ENCODE peak calls at places on chromosome 3, in ten cellular contexts. One of them, this sample, is unnamed.

GRCh38 chr3:50339485-50340196 is 995 bp downstream of the RASSF1 start:
- DNase-seq in CD8-positive, alpha-beta T cell: no peak
- DNase-seq in ovary: no peak
- DNase-seq in RWPE2: no peak
- DNase-seq in adrenal gland: no peak
- DNase-seq in body of pancreas: no peak
- DNase-seq in effector memory CD4-positive, alpha-beta T cell: no peak
- DNase-seq in OCI-LY7: no peak
- DNase-seq in astrocyte: no peak
- DNase-seq in CD8-positive, alpha-beta memory T cell: no peak
- DNase-seq in this sample: peak

GRCh38 chr3:183099026-183099837 is at the start of gene MCCC1:
- DNase-seq in body of pancreas: peak
- DNase-seq in adrenal gland: peak
- DNase-seq in RWPE2: peak
- DNase-seq in ovary: peak
- DNase-seq in OCI-LY7: peak
- DNase-seq in CD8-positive, alpha-beta memory T cell: peak
- DNase-seq in CD8-positive, alpha-beta T cell: peak
- DNase-seq in effector memory CD4-positive, alpha-beta T cell: peak
- DNase-seq in astrocyte: peak
- DNase-seq in this sample: peak

GRCh38 chr3:126340081-126340511 is 17.1 kb downstream of the KLF15 start:
- DNase-seq in OCI-LY7: no peak
- DNase-seq in ovary: peak
- DNase-seq in effector memory CD4-positive, alpha-beta T cell: no peak
- DNase-seq in body of pancreas: no peak
- DNase-seq in CD8-positive, alpha-beta memory T cell: no peak
- DNase-seq in CD8-positive, alpha-beta T cell: no peak
- DNase-seq in RWPE2: peak
- DNase-seq in astrocyte: no peak
- DNase-seq in adrenal gland: no peak
- DNase-seq in this sample: peak

GRCh38 chr3:173395412-173396181 is 1.9 kb upstream of the NLGN1 start:
- DNase-seq in adrenal gland: peak
- DNase-seq in CD8-positive, alpha-beta memory T cell: peak
- DNase-seq in effector memory CD4-positive, alpha-beta T cell: no peak
- DNase-seq in body of pancreas: peak
- DNase-seq in OCI-LY7: no peak
- DNase-seq in RWPE2: no peak
- DNase-seq in astrocyte: peak
- DNase-seq in ovary: peak
- DNase-seq in CD8-positive, alpha-beta T cell: peak
- DNase-seq in this sample: peak

GRCh38 chr3:102464261-102464660 is 29.4 kb downstream of the ZPLD1 start:
- DNase-seq in adrenal gland: no peak
- DNase-seq in CD8-positive, alpha-beta memory T cell: no peak
- DNase-seq in body of pancreas: no peak
- DNase-seq in effector memory CD4-positive, alpha-beta T cell: no peak
- DNase-seq in RWPE2: no peak
- DNase-seq in astrocyte: no peak
- DNase-seq in CD8-positive, alpha-beta T cell: no peak
- DNase-seq in OCI-LY7: no peak
- DNase-seq in ovary: no peak
- DNase-seq in this sample: no peak

GRCh38 chr3:167078070-167078622 is 302.0 kb downstream of the ZBBX start:
- DNase-seq in ovary: no peak
- DNase-seq in body of pancreas: no peak
- DNase-seq in CD8-positive, alpha-beta T cell: no peak
- DNase-seq in effector memory CD4-positive, alpha-beta T cell: no peak
- DNase-seq in adrenal gland: no peak
- DNase-seq in astrocyte: peak
- DNase-seq in RWPE2: no peak
- DNase-seq in OCI-LY7: no peak
- DNase-seq in CD8-positive, alpha-beta memory T cell: no peak
- DNase-seq in this sample: no peak

GRCh38 chr3:142065344-142065743 is 84.0 kb downstream of the TFDP2 start:
- DNase-seq in CD8-positive, alpha-beta memory T cell: no peak
- DNase-seq in body of pancreas: no peak
- DNase-seq in effector memory CD4-positive, alpha-beta T cell: no peak
- DNase-seq in adrenal gland: no peak
- DNase-seq in OCI-LY7: no peak
- DNase-seq in ovary: no peak
- DNase-seq in astrocyte: no peak
- DNase-seq in CD8-positive, alpha-beta T cell: no peak
- DNase-seq in RWPE2: no peak
- DNase-seq in this sample: no peak

GRCh38 chr3:57637391-57637790 is 40.2 kb upstream of the ARF4 start:
- DNase-seq in CD8-positive, alpha-beta T cell: no peak
- DNase-seq in effector memory CD4-positive, alpha-beta T cell: no peak
- DNase-seq in astrocyte: no peak
- DNase-seq in adrenal gland: no peak
- DNase-seq in body of pancreas: no peak
- DNase-seq in RWPE2: no peak
- DNase-seq in ovary: no peak
- DNase-seq in OCI-LY7: no peak
- DNase-seq in CD8-positive, alpha-beta memory T cell: no peak
- DNase-seq in this sample: no peak

GRCh38 chr3:191070201-191070600 is 128.8 kb upstream of the OSTN start:
- DNase-seq in CD8-positive, alpha-beta memory T cell: no peak
- DNase-seq in adrenal gland: no peak
- DNase-seq in astrocyte: peak
- DNase-seq in ovary: no peak
- DNase-seq in CD8-positive, alpha-beta T cell: no peak
- DNase-seq in OCI-LY7: no peak
- DNase-seq in effector memory CD4-positive, alpha-beta T cell: no peak
- DNase-seq in RWPE2: peak
- DNase-seq in body of pancreas: no peak
- DNase-seq in this sample: no peak

GRCh38 chr3:174247671-174248070 is 611.5 kb upstream of the NAALADL2 start:
- DNase-seq in CD8-positive, alpha-beta memory T cell: no peak
- DNase-seq in CD8-positive, alpha-beta T cell: no peak
- DNase-seq in OCI-LY7: no peak
- DNase-seq in astrocyte: no peak
- DNase-seq in body of pancreas: no peak
- DNase-seq in ovary: no peak
- DNase-seq in adrenal gland: no peak
- DNase-seq in effector memory CD4-positive, alpha-beta T cell: no peak
- DNase-seq in RWPE2: no peak
- DNase-seq in this sample: no peak

GRCh38 chr3:20622304-20622703 is 436.3 kb upstream of the SGO1 start:
- DNase-seq in body of pancreas: no peak
- DNase-seq in CD8-positive, alpha-beta T cell: no peak
- DNase-seq in astrocyte: peak
- DNase-seq in RWPE2: no peak
- DNase-seq in OCI-LY7: no peak
- DNase-seq in ovary: no peak
- DNase-seq in CD8-positive, alpha-beta memory T cell: no peak
- DNase-seq in effector memory CD4-positive, alpha-beta T cell: no peak
- DNase-seq in adrenal gland: no peak
- DNase-seq in this sample: no peak

GRCh38 chr3:79139395-79140060 is 628.3 kb downstream of the ROBO1 start:
- DNase-seq in CD8-positive, alpha-beta memory T cell: no peak
- DNase-seq in RWPE2: no peak
- DNase-seq in CD8-positive, alpha-beta T cell: no peak
- DNase-seq in effector memory CD4-positive, alpha-beta T cell: no peak
- DNase-seq in body of pancreas: no peak
- DNase-seq in OCI-LY7: no peak
- DNase-seq in adrenal gland: no peak
- DNase-seq in ovary: no peak
- DNase-seq in astrocyte: peak
- DNase-seq in this sample: no peak

GRCh38 chr3:113279686-113280085 is 68.3 kb downstream of the BOC start:
- DNase-seq in RWPE2: no peak
- DNase-seq in adrenal gland: no peak
- DNase-seq in ovary: peak
- DNase-seq in OCI-LY7: no peak
- DNase-seq in effector memory CD4-positive, alpha-beta T cell: no peak
- DNase-seq in CD8-positive, alpha-beta T cell: no peak
- DNase-seq in body of pancreas: no peak
- DNase-seq in astrocyte: no peak
- DNase-seq in CD8-positive, alpha-beta memory T cell: no peak
- DNase-seq in this sample: no peak

GRCh38 chr3:190155752-190156151 is 35.1 kb upstream of the P3H2 start:
- DNase-seq in ovary: no peak
- DNase-seq in effector memory CD4-positive, alpha-beta T cell: no peak
- DNase-seq in OCI-LY7: no peak
- DNase-seq in adrenal gland: no peak
- DNase-seq in RWPE2: peak
- DNase-seq in CD8-positive, alpha-beta T cell: no peak
- DNase-seq in body of pancreas: no peak
- DNase-seq in CD8-positive, alpha-beta memory T cell: no peak
- DNase-seq in astrocyte: peak
- DNase-seq in this sample: peak

GRCh38 chr3:51928438-51928837 is 13.3 kb downstream of the RRP9 start:
- DNase-seq in OCI-LY7: no peak
- DNase-seq in CD8-positive, alpha-beta memory T cell: no peak
- DNase-seq in ovary: no peak
- DNase-seq in RWPE2: no peak
- DNase-seq in CD8-positive, alpha-beta T cell: no peak
- DNase-seq in adrenal gland: no peak
- DNase-seq in effector memory CD4-positive, alpha-beta T cell: no peak
- DNase-seq in astrocyte: no peak
- DNase-seq in body of pancreas: no peak
- DNase-seq in this sample: no peak
- H3K27ac ChIP-seq in OCI-LY7: no peak
- H3K27ac ChIP-seq in CD8-positive, alpha-beta memory T cell: no peak
- H3K27ac ChIP-seq in ovary: no peak
- H3K27ac ChIP-seq in RWPE2: no peak
- H3K27ac ChIP-seq in CD8-positive, alpha-beta T cell: no peak
- H3K27ac ChIP-seq in adrenal gland: no peak
- H3K27ac ChIP-seq in effector memory CD4-positive, alpha-beta T cell: no peak
- H3K27ac ChIP-seq in astrocyte: no peak
- H3K27ac ChIP-seq in body of pancreas: no peak
- H3K27ac ChIP-seq in this sample: no peak

GRCh38 chr3:148880681-148881080 is 15.6 kb downstream of the CPA3 start:
- DNase-seq in astrocyte: no peak
- DNase-seq in CD8-positive, alpha-beta memory T cell: no peak
- DNase-seq in ovary: no peak
- DNase-seq in RWPE2: no peak
- DNase-seq in adrenal gland: peak
- DNase-seq in body of pancreas: peak
- DNase-seq in OCI-LY7: peak
- DNase-seq in effector memory CD4-positive, alpha-beta T cell: no peak
- DNase-seq in CD8-positive, alpha-beta T cell: no peak
- DNase-seq in this sample: no peak
- H3K27ac ChIP-seq in astrocyte: no peak
- H3K27ac ChIP-seq in CD8-positive, alpha-beta memory T cell: no peak
- H3K27ac ChIP-seq in ovary: no peak
- H3K27ac ChIP-seq in RWPE2: no peak
- H3K27ac ChIP-seq in adrenal gland: no peak
- H3K27ac ChIP-seq in body of pancreas: no peak
- H3K27ac ChIP-seq in OCI-LY7: no peak
- H3K27ac ChIP-seq in effector memory CD4-positive, alpha-beta T cell: no peak
- H3K27ac ChIP-seq in CD8-positive, alpha-beta T cell: no peak
- H3K27ac ChIP-seq in this sample: no peak

GRCh38 chr3:184564685-184565385 is 3.2 kb downstream of the EPHB3 start:
- DNase-seq in RWPE2: no peak
- DNase-seq in ovary: no peak
- DNase-seq in CD8-positive, alpha-beta memory T cell: no peak
- DNase-seq in astrocyte: no peak
- DNase-seq in body of pancreas: no peak
- DNase-seq in adrenal gland: no peak
- DNase-seq in effector memory CD4-positive, alpha-beta T cell: no peak
- DNase-seq in OCI-LY7: no peak
- DNase-seq in CD8-positive, alpha-beta T cell: no peak
- DNase-seq in this sample: no peak

GRCh38 chr3:184566441-184567414 is 5.1 kb downstream of the EPHB3 start:
- DNase-seq in OCI-LY7: no peak
- DNase-seq in astrocyte: no peak
- DNase-seq in effector memory CD4-positive, alpha-beta T cell: no peak
- DNase-seq in adrenal gland: no peak
- DNase-seq in CD8-positive, alpha-beta T cell: no peak
- DNase-seq in ovary: no peak
- DNase-seq in RWPE2: no peak
- DNase-seq in CD8-positive, alpha-beta memory T cell: no peak
- DNase-seq in body of pancreas: no peak
- DNase-seq in this sample: peak

GRCh38 chr3:184563941-184564684 is 2.5 kb downstream of the EPHB3 start:
- DNase-seq in CD8-positive, alpha-beta T cell: no peak
- DNase-seq in OCI-LY7: no peak
- DNase-seq in astrocyte: no peak
- DNase-seq in CD8-positive, alpha-beta memory T cell: no peak
- DNase-seq in adrenal gland: no peak
- DNase-seq in effector memory CD4-positive, alpha-beta T cell: no peak
- DNase-seq in ovary: no peak
- DNase-seq in RWPE2: no peak
- DNase-seq in body of pancreas: no peak
- DNase-seq in this sample: no peak

GRCh38 chr3:184563569-184563925 is 2.0 kb downstream of the EPHB3 start:
- DNase-seq in RWPE2: no peak
- DNase-seq in body of pancreas: no peak
- DNase-seq in OCI-LY7: no peak
- DNase-seq in adrenal gland: no peak
- DNase-seq in effector memory CD4-positive, alpha-beta T cell: no peak
- DNase-seq in astrocyte: no peak
- DNase-seq in CD8-positive, alpha-beta memory T cell: no peak
- DNase-seq in ovary: no peak
- DNase-seq in CD8-positive, alpha-beta T cell: no peak
- DNase-seq in this sample: no peak

GRCh38 chr3:184565421-184566211 is 4.0 kb downstream of the EPHB3 start:
- DNase-seq in effector memory CD4-positive, alpha-beta T cell: no peak
- DNase-seq in adrenal gland: peak
- DNase-seq in astrocyte: peak
- DNase-seq in CD8-positive, alpha-beta memory T cell: no peak
- DNase-seq in ovary: peak
- DNase-seq in RWPE2: peak
- DNase-seq in OCI-LY7: no peak
- DNase-seq in body of pancreas: peak
- DNase-seq in CD8-positive, alpha-beta T cell: no peak
- DNase-seq in this sample: peak
- H3K27ac ChIP-seq in effector memory CD4-positive, alpha-beta T cell: no peak
- H3K27ac ChIP-seq in adrenal gland: no peak
- H3K27ac ChIP-seq in astrocyte: no peak
- H3K27ac ChIP-seq in CD8-positive, alpha-beta memory T cell: no peak
- H3K27ac ChIP-seq in ovary: peak
- H3K27ac ChIP-seq in RWPE2: peak
- H3K27ac ChIP-seq in OCI-LY7: no peak
- H3K27ac ChIP-seq in body of pancreas: peak
- H3K27ac ChIP-seq in CD8-positive, alpha-beta T cell: no peak
- H3K27ac ChIP-seq in this sample: peak

DNA sequence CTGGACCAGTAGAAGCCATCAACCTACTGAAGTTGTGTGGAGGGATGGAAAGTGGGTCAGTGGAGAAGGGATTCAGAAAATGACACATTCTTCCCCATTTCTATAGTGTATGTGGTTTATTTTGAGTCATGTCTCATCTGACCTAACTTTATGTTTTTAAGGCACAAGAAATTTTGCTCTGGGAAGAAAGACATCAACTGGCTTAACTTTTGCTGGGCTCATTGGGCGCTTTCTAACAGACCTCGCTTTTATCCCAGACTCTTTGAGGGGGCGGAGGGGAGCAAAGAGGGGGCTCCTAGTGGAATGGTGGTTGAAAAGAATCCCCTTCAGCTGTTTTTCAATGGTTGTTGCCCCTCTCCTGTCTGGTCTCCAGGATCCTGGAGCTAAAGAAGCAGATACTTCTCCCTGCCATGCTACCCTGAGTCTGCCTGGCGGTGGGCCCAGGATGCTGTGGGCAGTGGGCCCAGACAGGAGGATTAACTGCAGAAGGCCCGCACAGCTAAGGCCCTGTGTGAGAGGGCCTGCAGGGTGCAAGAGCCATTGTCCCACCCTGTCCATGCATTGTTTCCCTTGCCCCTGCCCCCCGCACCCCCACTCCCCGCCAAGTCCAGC is 14.5 kb downstream of the CSRNP1 start:
- DNase-seq in astrocyte: no peak
- DNase-seq in RWPE2: no peak
- DNase-seq in body of pancreas: no peak
- DNase-seq in OCI-LY7: no peak
- DNase-seq in CD8-positive, alpha-beta T cell: no peak
- DNase-seq in ovary: peak
- DNase-seq in adrenal gland: peak
- DNase-seq in CD8-positive, alpha-beta memory T cell: no peak
- DNase-seq in effector memory CD4-positive, alpha-beta T cell: no peak
- DNase-seq in this sample: no peak
- H3K27ac ChIP-seq in astrocyte: no peak
- H3K27ac ChIP-seq in RWPE2: peak
- H3K27ac ChIP-seq in body of pancreas: no peak
- H3K27ac ChIP-seq in OCI-LY7: no peak
- H3K27ac ChIP-seq in CD8-positive, alpha-beta T cell: no peak
- H3K27ac ChIP-seq in ovary: no peak
- H3K27ac ChIP-seq in adrenal gland: no peak
- H3K27ac ChIP-seq in CD8-positive, alpha-beta memory T cell: no peak
- H3K27ac ChIP-seq in effector memory CD4-positive, alpha-beta T cell: no peak
- H3K27ac ChIP-seq in this sample: no peak

This sample was measured in colonic mucosa.